ENCODE peak calls at places on chromosomes 6 and 20, in eight cellular contexts. D is kidney; N is NB4; A is fibroblast of lung; L is cardiac muscle cell; E is uterus; G is CD8-positive, alpha-beta T cell; V is tibial artery. T is an unnamed sample.

GRCh38 chr20:61649105-61649878 is 397.2 kb downstream of the CDH4 start:
- DNase-seq in V (no peak), N (no peak), G (no peak), L (no peak), E (no peak), A (no peak), D (no peak), T (no peak)

GRCh38 chr6:88008411-88008810 is 39.2 kb upstream of the SPACA1 start:
- DNase-seq in G (no peak), V (no peak), N (no peak), D (no peak), A (no peak), E (no peak), L (no peak), T (no peak)

GRCh38 chr6:154298297-154298696 is 58.3 kb downstream of the IPCEF1 start:
- DNase-seq in V (no peak), A (peak; percentile 48), N (no peak), D (no peak), G (no peak), E (no peak), L (peak; percentile 41), T (no peak)

GRCh38 chr6:44179648-44180047 is 21.0 kb downstream of the CAPN11 start:
- DNase-seq in L (no peak), V (no peak), G (no peak), N (no peak), D (peak; percentile 35), A (no peak), E (no peak), T (no peak)

GRCh38 chr6:9502991-9503761 is 911.7 kb downstream of the TFAP2A start:
- DNase-seq in L (peak; percentile 88), A (no peak), N (no peak), E (no peak), V (no peak), G (no peak), D (no peak), T (no peak)

GRCh38 chr6:68458447-68458846 is 176.6 kb upstream of the ADGRB3 start:
- DNase-seq in V (no peak), A (no peak), N (no peak), D (no peak), G (no peak), E (no peak), L (no peak), T (no peak)

GRCh38 chr6:106757722-106758467 is 128.5 kb downstream of the QRSL1 start:
- DNase-seq in G (no peak), V (no peak), E (no peak), N (no peak), L (no peak), A (no peak), D (no peak), T (no peak)

GRCh38 chr6:108526739-108527174 is 34.0 kb upstream of the FOXO3 start:
- DNase-seq in E (no peak), D (no peak), L (peak; percentile 69), N (peak; percentile 69), V (no peak), G (no peak), A (peak; percentile 66), T (no peak)

GRCh38 chr6:1103027-1103426 is 208.9 kb upstream of the FOXQ1 start:
- DNase-seq in D (no peak), V (no peak), N (no peak), E (no peak), G (no peak), L (no peak), A (no peak), T (no peak)

GRCh38 chr6:154106251-154106650 is 67.2 kb downstream of the OPRM1 start:
- DNase-seq in N (no peak), E (no peak), D (no peak), G (no peak), A (no peak), L (no peak), V (no peak), T (no peak)

GRCh38 chr6:149220882-149221773 is 96.4 kb upstream of the TAB2 start:
- DNase-seq in A (no peak), N (no peak), E (no peak), D (no peak), L (no peak), V (no peak), G (no peak), T (no peak)

GRCh38 chr20:10218536-10219451 is at the start of gene SNAP25:
- DNase-seq in G (no peak), D (peak; percentile 87), V (peak; percentile 81), E (peak; percentile 75), N (no peak), L (peak; percentile 96), A (peak; percentile 97), T (no peak)

GRCh38 chr6:83853178-83853967 is at the start of gene RIPPLY2:
- DNase-seq in G (no peak), N (no peak), E (no peak), A (peak; percentile 56), V (peak; percentile 68), L (peak; percentile 63), D (peak; percentile 72), T (no peak)

GRCh38 chr20:50837532-50838321 is 42.9 kb downstream of the BCAS4 start:
- DNase-seq in D (no peak), E (peak; percentile 51), L (peak; percentile 77), G (no peak), V (peak; percentile 85), A (peak; percentile 87), N (no peak), T (peak; percentile 98)

GRCh38 chr20:50842821-50843220 is 48.0 kb downstream of the BCAS4 start:
- DNase-seq in D (no peak), A (no peak), G (no peak), E (no peak), N (no peak), V (no peak), L (no peak), T (no peak)

GRCh38 chr20:50834599-50835005 is 39.7 kb downstream of the BCAS4 start:
- DNase-seq in L (peak; percentile 44), G (no peak), A (peak; percentile 89), N (no peak), D (no peak), E (no peak), V (no peak), T (peak; percentile 97)

GRCh38 chr20:50838707-50839385 is 44.0 kb downstream of the BCAS4 start:
- DNase-seq in L (no peak), G (no peak), N (no peak), A (no peak), E (no peak), V (no peak), D (no peak), T (no peak)

GRCh38 chr20:50838322-50838625 is 43.4 kb downstream of the BCAS4 start:
- DNase-seq in E (no peak), G (no peak), L (no peak), V (no peak), D (no peak), A (no peak), N (no peak), T (no peak)
- H3K4me3 ChIP-seq in E (no peak overlapping the region), G (no peak overlapping the region), L (no peak overlapping the region), V (no peak overlapping the region), D (no peak overlapping the region), A (no peak overlapping the region), N (no peak overlapping the region), T (no peak overlapping the region)

GRCh38 chr6:33778475-33779121 is 10.3 kb downstream of the LEMD2 start:
- DNase-seq in L (no peak), D (no peak), G (no peak), E (no peak), V (no peak), N (no peak), A (no peak), T (no peak)

GRCh38 chr6:33781105-33781975 is 7.6 kb downstream of the LEMD2 start:
- DNase-seq in V (no peak), L (peak; percentile 61), A (no peak), E (no peak), G (no peak), N (no peak), D (no peak), T (no peak)

GRCh38 chr6:33779895-33780294 is 9.0 kb downstream of the LEMD2 start:
- DNase-seq in V (no peak), G (no peak), N (no peak), L (no peak), E (no peak), D (no peak), A (no peak), T (no peak)

GRCh38 chr6:33777716-33778474 is 11.0 kb downstream of the LEMD2 start:
- DNase-seq in D (no peak), N (no peak), E (no peak), L (no peak), V (no peak), A (no peak), G (no peak), T (no peak)

GRCh38 chr6:33779305-33779704 is 9.6 kb downstream of the LEMD2 start:
- DNase-seq in D (no peak), G (no peak), A (no peak), N (no peak), V (no peak), L (no peak), E (no peak), T (no peak)
- TF ChIP-seq CTCF in D (no peak), G (no peak), A (peak; percentile 5), N (peak; percentile 3), V (no peak), L (no peak), E (no peak), T (peak; percentile 13)

GRCh38 chr6:97668716-97669115 is 385.7 kb upstream of the MMS22L start:
- DNase-seq in D (no peak), N (no peak), V (no peak), L (no peak), A (no peak), G (no peak), E (no peak), T (no peak)

GRCh38 chr6:97674802-97675201 is 391.8 kb upstream of the MMS22L start:
- DNase-seq in G (no peak), D (no peak), V (no peak), E (no peak), N (no peak), A (peak; percentile 33), L (no peak), T (no peak)

GRCh38 chr6:97666889-97667288 is 383.9 kb upstream of the MMS22L start:
- DNase-seq in A (no peak), D (no peak), G (no peak), E (no peak), L (no peak), V (no peak), N (no peak), T (no peak)

GRCh38 chr6:97665410-97665809 is 382.4 kb upstream of the MMS22L start:
- DNase-seq in G (no peak), N (no peak), A (no peak), L (no peak), D (no peak), E (no peak), V (no peak), T (no peak)

DNA sequence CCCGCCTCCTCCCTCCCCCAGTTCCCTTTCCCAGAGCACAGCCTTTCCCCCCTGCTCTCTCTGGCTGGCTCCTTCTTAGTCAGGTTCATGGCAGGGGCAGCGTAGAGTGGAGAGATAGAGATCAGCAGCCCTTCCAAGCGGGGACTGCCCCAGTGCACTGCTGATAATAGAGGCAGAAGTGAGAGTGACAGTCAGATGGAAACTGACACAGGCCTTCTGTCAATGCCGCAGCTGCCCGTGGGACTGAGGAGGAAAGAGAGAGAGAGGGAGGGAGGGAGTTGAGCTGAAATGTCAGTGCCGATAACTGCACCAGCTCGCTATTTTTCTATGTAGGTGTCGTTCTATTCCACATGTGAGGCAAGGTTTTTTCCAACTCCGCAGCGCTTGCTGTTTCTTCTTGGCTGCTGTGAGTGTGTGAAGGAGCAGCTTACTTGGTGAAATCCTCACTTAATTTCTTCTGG is 386.2 kb upstream of the MMS22L start:
- DNase-seq in E (no peak), N (no peak), D (no peak), V (no peak), L (peak; percentile 0), A (peak; percentile 28), G (no peak), T (no peak)
- H3K4me3 ChIP-seq in E (no peak overlapping the region), N (no peak overlapping the region), D (no peak overlapping the region), V (peak overlapping the region; percentile 20), L (peak overlapping the region; percentile 8), A (peak overlapping the region; percentile 43), G (no peak overlapping the region), T (no peak overlapping the region)

GRCh38 chr6:36873612-36874011 is 991 bp downstream of the PPIL1 start:
- DNase-seq in V (no peak), L (no peak), D (no peak), G (no peak), A (no peak), N (peak; percentile 46), E (no peak), T (no peak)
- TF ChIP-seq CTCF in V (no peak), L (no peak), D (no peak), G (no peak), A (no peak), N (no peak), E (no peak), T (peak; percentile 20)

T was measured in HFF-Myc.